ENCODE peak calls at places on chromosome 4, in nine cellular contexts. S, Z, M, T, D, C, F, H and G are unnamed samples.

GRCh38 chr4:5710962-5711478 is at the start of gene EVC:
- DNase-seq in C (peak; percentile 52), Z (peak; percentile 70), T (peak; percentile 90), S (peak; percentile 69), D (peak; percentile 89), M (no peak), F (peak; percentile 82), H (peak; percentile 83), G (peak; percentile 78)

GRCh38 chr4:123361195-123361861 is 35.3 kb upstream of the SPRY1 start:
- DNase-seq in H (no peak), Z (peak; percentile 13), F (peak; percentile 28), T (no peak), C (peak; percentile 17), D (peak; percentile 45), M (no peak), S (no peak), G (peak; percentile 52)

GRCh38 chr4:1501754-1502500 is 95.7 kb upstream of the NKX1-1 start:
- DNase-seq in T (peak; percentile 53), H (no peak), F (no peak), C (no peak), D (peak; percentile 13), Z (no peak), M (no peak), S (peak; percentile 0), G (no peak)

GRCh38 chr4:186227221-186227620 is at the start of gene KLKB1:
- DNase-seq in H (no peak), T (no peak), F (peak; percentile 48), Z (no peak), C (no peak), M (no peak), S (no peak), D (peak; percentile 18), G (peak; percentile 52)

GRCh38 chr4:6767341-6767724 is 15.2 kb upstream of the KIAA0232 start:
- DNase-seq in F (no peak), H (no peak), S (no peak), T (no peak), M (no peak), Z (no peak), D (no peak), C (no peak), G (no peak)

GRCh38 chr4:153222790-153223417 is 18.7 kb downstream of the TRIM2 start:
- DNase-seq in T (peak; percentile 78), H (peak; percentile 38), F (peak; percentile 77), D (peak; percentile 46), Z (no peak), C (no peak), M (peak; percentile 85), S (peak; percentile 21), G (no peak)

GRCh38 chr4:37715889-37716402 is 29.8 kb upstream of the RELL1 start:
- DNase-seq in D (no peak), H (no peak), Z (no peak), T (no peak), C (no peak), M (no peak), F (peak; percentile 59), S (no peak), G (no peak)

GRCh38 chr4:10582059-10582686 is 102.4 kb downstream of the CLNK start:
- DNase-seq in Z (peak; percentile 33), S (peak; percentile 31), M (no peak), D (peak; percentile 14), H (peak; percentile 39), T (no peak), F (peak; percentile 77), C (no peak), G (peak; percentile 65)

GRCh38 chr4:48042979-48043461 is 26.4 kb downstream of the NIPAL1 start:
- DNase-seq in D (no peak), S (no peak), Z (no peak), F (peak; percentile 18), T (no peak), M (no peak), C (no peak), H (no peak), G (no peak)

GRCh38 chr4:51831133-51831532 is 11.8 kb upstream of the DCUN1D4 start:
- DNase-seq in Z (peak; percentile 47), M (peak; percentile 65), D (peak; percentile 49), F (peak; percentile 67), T (peak; percentile 73), C (no peak), H (peak; percentile 63), S (peak; percentile 45), G (peak; percentile 65)

GRCh38 chr4:81512371-81512770 is 40.7 kb upstream of the RASGEF1B start:
- DNase-seq in T (no peak), S (no peak), C (no peak), F (no peak), Z (no peak), M (no peak), H (no peak), D (no peak), G (no peak)

GRCh38 chr4:39435875-39436563 is 22.7 kb downstream of the RPL9 start:
- DNase-seq in T (no peak), M (no peak), H (no peak), Z (no peak), C (no peak), S (no peak), D (no peak), F (no peak), G (no peak)

GRCh38 chr4:4225915-4226605 is 669 bp downstream of the OTOP1 start:
- DNase-seq in D (no peak), F (no peak), Z (no peak), M (no peak), T (no peak), C (no peak), H (no peak), S (no peak), G (no peak)

GRCh38 chr4:98793658-98794057 is 135.2 kb upstream of the TSPAN5 start:
- DNase-seq in T (no peak), C (no peak), H (no peak), M (no peak), F (no peak), D (no peak), Z (no peak), S (no peak), G (no peak)
- TF ChIP-seq CTCF in T (no peak), C (no peak), H (no peak), M (no peak), F (no peak), D (no peak), Z (no peak), S (no peak), G (no peak)

DNA sequence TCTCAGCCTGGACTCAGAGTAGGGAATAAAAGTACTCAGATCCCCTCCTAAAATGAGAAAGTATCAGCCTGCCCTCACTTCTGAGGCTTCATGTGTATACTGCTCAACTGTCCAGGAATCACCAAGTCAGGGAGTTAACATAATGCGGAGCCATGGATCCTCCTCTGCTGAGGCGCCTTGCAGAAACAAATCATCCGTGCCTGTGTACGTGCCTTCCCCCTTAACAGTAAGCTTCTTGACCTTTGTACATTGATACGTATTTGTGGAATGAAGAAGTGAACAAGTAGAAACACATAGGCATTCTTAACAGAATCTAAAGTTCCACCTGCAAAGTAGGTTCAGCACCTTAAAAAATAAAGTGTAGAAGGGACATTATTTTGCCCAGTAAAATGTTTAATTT is 61.7 kb downstream of the ARHGAP10 start:
- DNase-seq in T (no peak), C (no peak), S (no peak), F (peak; percentile 47), M (no peak), H (no peak), D (no peak), Z (no peak), G (no peak)
- H3K27ac ChIP-seq in T (no peak overlapping the region), C (no peak overlapping the region), S (no peak overlapping the region), F (peak overlapping the region; percentile 82), M (no peak overlapping the region), H (no peak overlapping the region), D (no peak overlapping the region), Z (peak overlapping the region; percentile 5), G (no peak overlapping the region)

GRCh38 chr4:41217020-41217333 is 2.6 kb upstream of the APBB2 start:
- DNase-seq in H (no peak), C (no peak), T (no peak), F (no peak), Z (no peak), D (no peak), S (no peak), M (no peak), G (no peak)
- H3K4me3 ChIP-seq in H (no peak overlapping the region), C (peak overlapping the region; percentile 89), T (peak overlapping the region; percentile 72), F (peak overlapping the region; percentile 51), Z (peak overlapping the region; percentile 60), D (peak overlapping the region; percentile 62), S (peak overlapping the region; percentile 48), M (peak overlapping the region; percentile 68), G (peak overlapping the region; percentile 79)

GRCh38 chr4:56618734-56619133 is 62.4 kb downstream of the HOPX start:
- DNase-seq in F (no peak), T (no peak), C (no peak), S (no peak), D (no peak), M (no peak), Z (no peak), H (no peak), G (no peak)

GRCh38 chr4:56622176-56622575 is 58.9 kb downstream of the HOPX start:
- DNase-seq in H (no peak), D (no peak), Z (no peak), F (no peak), S (no peak), C (no peak), M (no peak), T (no peak), G (no peak)

GRCh38 chr4:56613101-56613862 is 67.8 kb downstream of the HOPX start:
- DNase-seq in F (peak; percentile 13), C (no peak), M (no peak), Z (peak; percentile 5), H (no peak), S (no peak), T (no peak), D (no peak), G (peak; percentile 56)

GRCh38 chr4:56619816-56620215 is 61.3 kb downstream of the HOPX start:
- DNase-seq in C (no peak), M (no peak), F (no peak), Z (no peak), H (no peak), D (no peak), T (no peak), S (no peak), G (no peak)

GRCh38 chr4:56619160-56619559 is 61.9 kb downstream of the HOPX start:
- DNase-seq in H (no peak), D (no peak), M (no peak), F (no peak), S (no peak), T (no peak), C (no peak), Z (no peak), G (peak; percentile 41)
- TF ChIP-seq CTCF in H (no peak), D (no peak), M (no peak), F (no peak), S (no peak), T (no peak), C (no peak), Z (no peak), G (peak; percentile 33)

DNA sequence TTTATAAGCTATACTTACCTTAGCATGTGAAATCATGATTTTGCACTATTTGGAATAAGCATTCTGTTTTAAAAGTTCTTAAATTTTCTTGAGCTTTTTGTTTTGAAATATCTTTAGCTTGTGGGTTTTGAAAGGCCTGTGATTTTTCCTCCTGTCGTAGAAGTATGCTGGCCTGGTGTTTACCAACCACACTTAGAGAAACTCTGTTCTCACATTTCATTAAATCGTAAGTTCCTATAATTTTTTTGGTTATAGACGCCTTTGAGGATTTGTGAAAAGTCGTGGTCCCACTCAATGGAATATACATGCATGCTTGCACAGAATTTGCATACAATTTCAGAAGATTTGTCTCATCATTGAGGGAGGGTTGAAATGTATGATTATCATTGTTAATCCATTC is 63.6 kb downstream of the PDLIM5 start:
- DNase-seq in H (no peak), D (no peak), T (no peak), C (no peak), S (no peak), F (no peak), M (no peak), Z (no peak), G (no peak)
- H3K27ac ChIP-seq in H (no peak overlapping the region), D (peak overlapping the region; percentile 23), T (no peak overlapping the region), C (peak overlapping the region; percentile 71), S (no peak overlapping the region), F (peak overlapping the region; percentile 59), M (no peak overlapping the region), Z (peak overlapping the region; percentile 40), G (peak overlapping the region; percentile 92)